ENCODE peak calls at places on chromosomes 13 and 19, in seven cellular contexts. H is fibroblast of lung, E is heart right ventricle, S is K562, F is cardiac muscle cell, Z is left lung, Q is fibroblast of mammary gland. V is an unnamed sample.

GRCh38 chr19:16946951-16947940 is 58.4 kb downstream of the F2RL3 start:
- DNase-seq in H (no peak), E (no peak), S (no peak), F (no peak), Z (no peak), Q (no peak), V (no peak)

GRCh38 chr13:45879666-45880065 is 28.1 kb upstream of the SIAH3 start:
- DNase-seq in H (peak), E (peak), S (peak), F (no peak), Z (no peak), Q (peak), V (peak)

GRCh38 chr13:46595136-46595917 is 42.4 kb downstream of the LRCH1 start:
- DNase-seq in H (peak), E (no peak), S (no peak), F (peak), Z (no peak), Q (peak), V (no peak)

GRCh38 chr19:40376286-40376862 is 13.6 kb downstream of the HIPK4 start:
- DNase-seq in H (no peak), E (no peak), S (no peak), F (no peak), Z (no peak), Q (no peak), V (no peak)

GRCh38 chr13:51416107-51416506 is 36.7 kb downstream of the INTS6 start:
- DNase-seq in H (no peak), E (no peak), S (no peak), F (no peak), Z (no peak), Q (no peak), V (no peak)

GRCh38 chr19:35266904-35267817 is 1.6 kb upstream of the USF2 start:
- DNase-seq in H (no peak), E (peak), S (peak), F (no peak), Z (peak), Q (peak), V (no peak)

GRCh38 chr19:55644191-55644833 is 863 bp downstream of the ZNF581 start:
- DNase-seq in H (no peak), E (no peak), S (no peak), F (no peak), Z (no peak), Q (no peak), V (no peak)

GRCh38 chr13:54643863-54644262 is 1615.2 kb downstream of the OLFM4 start:
- DNase-seq in H (no peak), E (no peak), S (no peak), F (no peak), Z (no peak), Q (no peak), V (no peak)

GRCh38 chr13:24910502-24911134 is 146.6 kb downstream of the RNF17 start:
- DNase-seq in H (no peak), E (no peak), S (no peak), F (no peak), Z (no peak), Q (no peak), V (no peak)

GRCh38 chr19:13163609-13164364 is 13.6 kb downstream of the IER2 start:
- DNase-seq in H (peak), E (peak), S (peak), F (peak), Z (peak), Q (peak), V (peak)

DNA sequence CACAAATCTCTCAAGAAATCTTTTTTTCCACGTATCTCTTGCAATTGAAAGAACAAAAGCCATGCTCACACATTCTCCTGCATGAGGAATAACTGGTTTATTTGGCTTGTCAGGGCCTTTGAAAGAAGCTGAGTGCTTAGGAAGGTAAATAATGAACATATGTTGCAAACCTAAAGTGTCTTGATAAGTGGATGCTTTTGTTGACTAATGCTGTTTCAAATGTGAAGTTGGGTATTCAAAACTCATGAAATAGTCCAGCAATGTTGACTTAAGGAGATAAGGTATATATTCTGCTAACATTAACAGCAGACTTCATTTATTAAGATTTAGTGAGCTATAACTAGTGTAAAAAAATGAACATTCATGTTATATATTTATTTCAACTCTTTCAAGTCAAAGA is 1792.7 kb upstream of the MIR17HG start:
- DNase-seq in H (peak), E (no peak), S (no peak), F (no peak), Z (no peak), Q (no peak), V (no peak)
- TF ChIP-seq CTCF in H (no peak), E (no peak), S (no peak), F (no peak), Z (no peak), Q (no peak), V (no peak)

DNA sequence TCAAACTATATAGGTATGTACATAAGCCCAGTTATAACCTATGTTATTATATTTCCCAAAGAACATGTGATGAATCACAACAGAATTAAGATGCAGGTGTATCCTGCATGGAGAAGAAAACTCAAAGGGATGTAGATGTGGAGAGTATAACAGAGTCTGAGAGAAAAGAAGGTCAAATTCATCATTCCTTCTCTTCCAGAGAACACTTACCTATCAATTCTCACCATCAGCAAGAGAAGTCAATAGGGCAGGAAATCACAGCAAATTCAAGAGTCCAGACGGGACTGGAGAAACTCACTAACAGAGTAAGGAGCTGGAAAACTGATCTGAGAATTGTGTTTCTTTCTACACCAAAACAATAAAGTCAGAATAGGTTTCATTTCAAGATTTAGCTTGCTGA is 28.4 kb downstream of the DIAPH3 start:
- DNase-seq in H (no peak), E (no peak), S (no peak), F (no peak), Z (no peak), Q (no peak), V (no peak)
- H3K4me3 ChIP-seq in H (no peak), E (no peak), S (no peak), F (peak), Z (no peak), Q (no peak), V (no peak)

GRCh38 chr19:1606138-1606651 is 933 bp upstream of the UQCR11 start:
- DNase-seq in H (no peak), E (no peak), S (peak), F (no peak), Z (no peak), Q (no peak), V (no peak)
- TF ChIP-seq CTCF in H (no peak), E (no peak), S (no peak), F (no peak), Z (no peak), Q (no peak), V (no peak)

GRCh38 chr13:27833206-27833605 is 40.9 kb downstream of the GSX1 start:
- DNase-seq in H (no peak), E (no peak), S (no peak), F (no peak), Z (no peak), Q (no peak), V (no peak)

GRCh38 chr13:27827646-27828045 is 35.4 kb downstream of the GSX1 start:
- DNase-seq in H (no peak), E (no peak), S (no peak), F (no peak), Z (no peak), Q (no peak), V (no peak)

GRCh38 chr13:27826379-27827353 is 34.4 kb downstream of the GSX1 start:
- DNase-seq in H (peak), E (peak), S (peak), F (peak), Z (peak), Q (peak), V (peak)

GRCh38 chr13:27834095-27834494 is 41.8 kb downstream of the GSX1 start:
- DNase-seq in H (no peak), E (no peak), S (no peak), F (no peak), Z (no peak), Q (no peak), V (no peak)

GRCh38 chr13:27830010-27830409 is 37.7 kb downstream of the GSX1 start:
- DNase-seq in H (peak), E (peak), S (peak), F (peak), Z (peak), Q (no peak), V (peak)
- H3K4me3 ChIP-seq in H (no peak), E (peak), S (no peak), F (no peak), Z (no peak), Q (no peak), V (no peak)

DNA sequence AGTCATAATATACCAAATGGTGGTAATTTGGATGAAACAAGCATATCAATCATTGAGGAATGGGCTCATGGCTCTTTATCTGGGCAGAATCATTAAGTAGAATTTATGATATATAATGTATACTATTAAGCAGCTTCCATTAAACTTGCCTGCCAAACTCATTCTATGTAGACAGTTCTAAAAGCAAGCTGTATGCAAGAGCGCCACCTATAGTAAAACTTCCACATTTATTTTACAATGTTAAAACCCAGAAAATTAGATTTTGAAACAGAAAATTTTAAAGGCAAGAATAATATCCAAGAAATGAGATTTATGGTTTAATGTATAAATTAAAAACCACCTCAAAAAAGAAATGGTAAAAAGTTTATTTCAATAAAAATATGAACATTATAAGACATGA is 161.5 kb downstream of the MZT1 start:
- DNase-seq in H (no peak), E (no peak), S (peak), F (peak), Z (no peak), Q (peak), V (peak)
- TF ChIP-seq CTCF in H (peak), E (peak), S (peak), F (peak), Z (peak), Q (peak), V (peak)

GRCh38 chr19:871446-872265 is 12.2 kb downstream of the CFD start:
- DNase-seq in H (peak), E (no peak), S (peak), F (peak), Z (no peak), Q (no peak), V (no peak)

GRCh38 chr19:870314-870713 is 10.8 kb downstream of the CFD start:
- DNase-seq in H (no peak), E (no peak), S (no peak), F (no peak), Z (no peak), Q (no peak), V (no peak)

GRCh38 chr19:870963-871401 is 11.5 kb downstream of the CFD start:
- DNase-seq in H (peak), E (peak), S (no peak), F (peak), Z (no peak), Q (no peak), V (peak)

GRCh38 chr19:873084-874019 is 13.9 kb downstream of the CFD start:
- DNase-seq in H (peak), E (no peak), S (peak), F (peak), Z (no peak), Q (peak), V (no peak)

DNA sequence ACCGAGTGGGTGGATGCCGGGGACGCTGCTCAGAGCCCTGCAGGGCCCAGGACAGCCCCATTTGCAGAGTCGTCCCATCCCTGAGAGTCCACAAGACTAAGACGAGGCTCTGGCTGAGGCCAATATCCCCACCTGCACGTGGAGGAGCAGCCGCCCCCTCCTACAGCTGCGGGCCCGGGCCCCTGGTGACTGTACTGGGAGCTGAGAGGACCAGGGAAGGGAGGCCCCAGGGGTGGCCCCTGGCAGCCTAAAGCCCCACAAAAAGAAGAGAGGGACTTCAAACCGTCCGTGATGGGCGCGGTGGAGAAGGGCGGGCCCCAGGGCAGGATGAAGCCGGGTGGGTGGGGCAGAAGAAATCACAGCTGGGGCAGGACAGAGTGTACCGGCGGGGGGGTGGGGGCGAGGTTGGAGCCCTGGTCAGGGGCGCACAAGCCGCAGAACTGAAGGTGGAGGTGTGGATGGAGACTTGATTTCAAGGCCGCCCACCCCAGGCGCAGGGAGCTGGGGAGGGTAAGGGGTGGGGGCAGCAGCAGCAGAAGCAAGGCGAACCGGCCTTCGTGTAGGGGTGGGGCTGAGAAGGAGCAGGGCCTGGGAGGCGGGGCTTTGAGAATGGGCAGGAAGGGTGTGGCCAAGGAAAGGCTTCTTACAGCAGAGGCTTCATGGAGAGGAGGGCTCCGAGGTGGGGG is 12.9 kb downstream of the CFD start:
- DNase-seq in H (peak), E (peak), S (peak), F (peak), Z (no peak), Q (peak), V (peak)
- H3K4me3 ChIP-seq in H (no peak), E (no peak), S (peak), F (no peak), Z (no peak), Q (no peak), V (no peak)

DNA sequence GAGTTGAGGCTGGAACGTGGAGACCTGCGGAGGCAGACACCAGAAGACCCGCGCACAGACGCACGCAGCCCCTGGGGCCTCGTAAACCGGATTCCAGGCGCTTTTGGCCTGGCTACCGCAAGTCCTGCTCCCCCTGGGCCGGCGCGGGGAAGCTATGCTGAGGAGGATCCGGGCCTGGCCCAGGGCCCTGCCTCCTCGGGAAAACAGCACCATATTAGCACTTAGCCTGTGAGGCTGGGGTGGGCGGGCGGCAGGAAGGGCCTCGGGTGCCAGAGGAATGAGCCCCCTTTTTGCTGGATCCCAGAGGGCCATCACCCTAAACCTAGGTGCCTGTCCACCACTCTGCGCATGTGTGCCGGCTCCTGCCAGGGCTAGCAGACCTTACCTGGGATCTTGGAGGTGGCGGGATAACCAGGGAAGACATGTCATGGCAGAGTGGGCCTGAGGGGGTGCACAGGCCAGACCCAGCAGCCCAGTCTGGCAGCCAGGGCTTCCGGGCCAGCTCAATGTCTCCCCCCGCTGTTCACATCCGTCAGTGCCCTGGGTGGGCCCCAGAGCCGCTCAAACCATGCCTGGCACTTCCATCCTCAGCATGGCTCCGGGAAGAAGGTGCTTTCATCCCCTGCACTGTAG is 7.3 kb downstream of the ELOF1 start:
- DNase-seq in H (no peak), E (no peak), S (peak), F (peak), Z (no peak), Q (no peak), V (no peak)
- TF ChIP-seq CTCF in H (peak), E (peak), S (peak), F (peak), Z (no peak), Q (peak), V (peak)

GRCh38 chr13:43268632-43269031 is 245.2 kb downstream of the DNAJC15 start:
- DNase-seq in H (no peak), E (no peak), S (no peak), F (peak), Z (no peak), Q (no peak), V (no peak)
- H3K4me3 ChIP-seq in H (no peak), E (no peak), S (no peak), F (no peak), Z (no peak), Q (no peak), V (no peak)

V was measured in astrocyte of the spinal cord.